ENCODE peak calls at places on chromosomes 11 and 22, in four cellular contexts. U, K, S and T are unnamed samples.

GRCh38 chr11:60455531-60456042 is at the start of gene MS4A1:
- ATAC-seq in U (no peak), K (no peak), S (no peak), T (peak; percentile 96)

GRCh38 chr11:118979434-118979833 is 7.9 kb downstream of the FOXR1 start:
- ATAC-seq in U (peak; percentile 42), S (no peak), K (no peak), T (no peak)

GRCh38 chr11:103624708-103625623 is 411.5 kb upstream of the DDI1 start:
- ATAC-seq in U (no peak), S (peak; percentile 47), K (peak; percentile 54), T (no peak)

GRCh38 chr11:9600651-9601040 is 27.2 kb downstream of the WEE1 start:
- ATAC-seq in K (no peak), S (no peak), U (peak; percentile 57), T (peak; percentile 79)

GRCh38 chr11:66768088-66768521 is 39.1 kb upstream of the SPTBN2 start:
- ATAC-seq in S (peak; percentile 44), K (peak; percentile 66), U (no peak), T (no peak)

GRCh38 chr11:79458712-79459111 is 17.9 kb upstream of the TENM4 start:
- ATAC-seq in K (no peak), S (no peak), U (no peak), T (no peak)

GRCh38 chr22:20299736-20300136 is 20.1 kb downstream of the DGCR6L start:
- ATAC-seq in S (no peak), K (peak; percentile 60), U (peak; percentile 43), T (peak; percentile 46)

GRCh38 chr11:12556155-12556554 is 118.1 kb upstream of the TEAD1 start:
- ATAC-seq in K (peak; percentile 46), S (peak; percentile 29), U (no peak), T (no peak)

GRCh38 chr11:113967361-113967760 is 7.5 kb upstream of the HTR3A start:
- ATAC-seq in K (no peak), U (no peak), S (no peak), T (peak; percentile 53)

GRCh38 chr11:65055538-65055937 is 2.8 kb downstream of the NAALADL1 start:
- ATAC-seq in S (no peak), K (no peak), U (no peak), T (no peak)

GRCh38 chr11:30424336-30424735 is 101.4 kb downstream of the ARL14EP start:
- ATAC-seq in K (no peak), S (peak; percentile 90), U (no peak), T (no peak)

GRCh38 chr11:64566042-64566914 is 24.7 kb upstream of the SLC22A12 start:
- ATAC-seq in K (peak; percentile 82), S (peak; percentile 69), U (peak; percentile 99), T (no peak)

GRCh38 chr11:78562398-78562797 is 12.3 kb downstream of the NARS2 start:
- ATAC-seq in K (no peak), S (peak; percentile 21), U (no peak), T (no peak)

GRCh38 chr11:117468888-117469287 is 141.2 kb downstream of the CEP164 start:
- ATAC-seq in S (no peak), U (no peak), K (no peak), T (no peak)